ENCODE peak calls at places on chromosomes 13 and 19, in four cellular contexts. J is body of pancreas, Z is fibroblast of mammary gland, V is right lobe of liver. M is an unnamed sample.

GRCh38 chr13:99959538-99960230 is 11.9 kb downstream of the ZIC5 start:
- DNase-seq in J (no peak), Z (no peak), V (no peak), M (no peak)

GRCh38 chr19:18417250-18418033 is 1.8 kb upstream of the SSBP4 start:
- DNase-seq in J (peak), Z (peak), V (peak), M (peak)

GRCh38 chr19:32677657-32678056 is 2.0 kb downstream of the RGS9BP start:
- DNase-seq in J (no peak), Z (no peak), V (no peak), M (no peak)

GRCh38 chr19:11736696-11737095 is 2.0 kb downstream of the ZNF823 start:
- DNase-seq in J (peak), Z (peak), V (no peak), M (peak)

GRCh38 chr19:19094513-19094912 is 30.7 kb downstream of the SLC25A42 start:
- DNase-seq in J (no peak), Z (no peak), V (no peak), M (no peak)

GRCh38 chr13:27636624-27637288 is 15.1 kb downstream of the POLR1D start:
- DNase-seq in J (no peak), Z (no peak), V (no peak), M (no peak)

GRCh38 chr13:55345197-55345596 is 1795.5 kb upstream of the PRR20A start:
- DNase-seq in J (no peak), Z (no peak), V (no peak), M (no peak)

GRCh38 chr19:45863840-45864628 is at the start of gene FOXA3:
- DNase-seq in J (peak), Z (peak), V (peak), M (no peak)

GRCh38 chr13:31072041-31072440 is 89.7 kb downstream of the HSPH1 start:
- DNase-seq in J (no peak), Z (peak), V (no peak), M (peak)

GRCh38 chr19:8654591-8655339 is 24.3 kb downstream of the NFILZ start:
- DNase-seq in J (peak), Z (peak), V (peak), M (peak)

GRCh38 chr19:44570984-44571684 is 41.7 kb upstream of the CEACAM20 start:
- DNase-seq in J (peak), Z (peak), V (no peak), M (peak)

GRCh38 chr19:55305983-55306562 is 19.1 kb downstream of the TMEM150B start:
- DNase-seq in J (no peak), Z (no peak), V (no peak), M (no peak)

GRCh38 chr19:55251296-55252081 is 7.3 kb downstream of the PPP6R1 start:
- DNase-seq in J (no peak), Z (peak), V (no peak), M (no peak)

GRCh38 chr13:42378383-42378780 is 106.4 kb downstream of the AKAP11 start:
- DNase-seq in J (no peak), Z (no peak), V (no peak), M (no peak)

GRCh38 chr13:80037505-80037888 is 303.4 kb downstream of the SPRY2 start:
- DNase-seq in J (no peak), Z (peak), V (no peak), M (peak)

GRCh38 chr13:45156565-45157361 is 36.5 kb downstream of the GTF2F2 start:
- DNase-seq in J (no peak), Z (peak), V (no peak), M (no peak)

GRCh38 chr13:49213997-49214916 is 5.9 kb upstream of the MLNR start:
- DNase-seq in J (no peak), Z (no peak), V (no peak), M (no peak)

GRCh38 chr13:110559429-110559943 is 2.0 kb downstream of the RAB20 start:
- DNase-seq in J (peak), Z (no peak), V (peak), M (peak)
- H3K4me3 ChIP-seq in J (no peak), Z (no peak), V (peak), M (peak)

GRCh38 chr19:2611483-2612464 is 90.7 kb downstream of the GNG7 start:
- DNase-seq in J (peak), Z (no peak), V (no peak), M (no peak)
- TF ChIP-seq CTCF in J (no peak), Z (no peak), V (peak), M (no peak)

DNA sequence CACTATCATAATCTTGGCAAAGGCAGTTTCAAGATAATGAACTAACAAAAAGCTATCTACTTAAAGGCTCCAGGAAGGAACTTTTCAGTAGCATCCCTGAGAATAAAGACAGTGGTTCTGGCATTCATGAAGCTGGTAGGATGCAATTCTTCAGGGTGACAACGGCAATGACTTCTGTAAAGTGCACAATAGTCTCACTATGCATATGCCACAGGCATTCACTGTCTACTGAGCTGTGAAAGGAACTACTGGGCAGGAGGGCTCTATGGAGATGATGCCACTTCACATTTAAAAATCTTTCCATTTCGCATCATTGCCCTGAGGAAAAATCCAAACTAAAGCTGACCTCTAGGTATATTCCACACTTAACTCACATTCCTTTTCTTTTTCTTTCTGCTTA is 2020.6 kb upstream of the PCDH20 start:
- DNase-seq in J (no peak), Z (no peak), V (no peak), M (no peak)
- H3K4me3 ChIP-seq in J (no peak), Z (no peak), V (no peak), M (no peak)

DNA sequence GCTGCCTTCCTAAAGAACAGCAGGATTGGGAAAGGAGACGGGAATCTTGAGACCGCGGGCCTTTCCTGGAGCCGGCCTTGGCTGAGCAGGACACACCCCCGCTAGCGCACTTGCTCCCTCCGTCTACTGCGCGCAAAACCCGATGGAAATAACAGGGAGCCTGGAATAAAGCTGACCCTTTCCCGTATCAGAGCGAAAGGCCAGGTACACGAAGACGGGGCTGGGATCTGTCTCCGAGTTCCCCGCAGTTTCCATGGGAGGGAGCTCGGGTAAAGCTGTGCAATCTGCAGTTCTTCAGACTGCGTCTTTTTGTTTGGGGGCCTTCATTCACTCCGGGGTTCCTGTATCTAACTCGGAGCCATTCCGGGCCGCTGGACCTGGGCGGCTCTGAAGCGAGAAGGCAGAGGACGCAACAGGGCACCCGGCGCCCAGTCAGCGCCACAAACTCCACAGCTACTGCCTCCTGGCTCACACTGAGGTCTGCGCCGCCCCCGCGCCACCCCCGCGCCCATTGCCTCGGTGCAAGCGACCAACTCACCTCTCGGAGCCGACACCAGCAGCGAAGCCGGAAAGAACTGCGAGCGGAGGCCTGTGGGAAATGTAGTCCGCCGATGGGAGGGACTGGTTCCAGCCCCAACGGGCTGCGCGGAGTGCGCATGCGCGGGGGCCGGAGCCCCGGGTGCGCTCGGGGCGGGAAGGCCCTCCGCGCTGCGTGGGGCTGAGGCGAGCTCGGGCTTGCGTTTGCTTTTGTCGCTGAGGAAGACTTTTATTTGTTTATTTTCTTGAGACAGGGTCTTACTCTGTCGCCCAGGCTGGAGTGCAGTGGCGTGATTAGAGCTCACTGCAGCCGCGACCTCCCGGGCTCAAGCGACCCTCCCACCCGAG is at the start of gene ZFP14:
- DNase-seq in J (peak), Z (peak), V (peak), M (peak)
- TF ChIP-seq CTCF in J (peak), Z (peak), V (no peak), M (peak)

GRCh38 chr19:57350877-57351805 is at the start of gene ZNF304:
- DNase-seq in J (peak), Z (peak), V (peak), M (peak)
- H3K4me3 ChIP-seq in J (peak), Z (peak), V (peak), M (peak)

DNA sequence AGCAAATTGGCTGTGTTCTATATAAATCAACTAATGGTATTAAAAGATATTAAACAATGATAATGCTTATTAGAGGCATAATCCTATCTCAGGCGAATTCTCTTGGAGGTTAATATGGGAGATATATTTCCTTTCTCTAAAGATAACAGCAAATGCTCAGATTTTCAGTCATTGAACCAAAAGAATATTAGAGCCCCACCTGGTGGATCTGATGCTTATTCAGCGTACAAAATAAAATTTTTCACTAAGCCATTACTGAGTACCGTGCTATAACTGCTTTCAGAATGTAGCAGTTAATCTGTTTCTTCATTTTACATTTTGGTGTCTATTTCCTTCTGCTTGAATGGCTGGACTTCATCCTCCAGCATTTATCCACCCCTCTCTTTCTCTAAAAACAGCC is 143.3 kb upstream of the IPO5 start:
- DNase-seq in J (no peak), Z (peak), V (no peak), M (peak)
- TF ChIP-seq CTCF in J (peak), Z (peak), V (peak), M (peak)

GRCh38 chr19:519449-519865 is 12.1 kb upstream of the CDC34 start:
- DNase-seq in J (no peak), Z (no peak), V (no peak), M (no peak)
- H3K4me3 ChIP-seq in J (no peak), Z (no peak), V (no peak), M (no peak)

GRCh38 chr13:52738719-52739467 is 727 bp downstream of the CNMD start:
- DNase-seq in J (no peak), Z (no peak), V (no peak), M (no peak)
- TF ChIP-seq CTCF in J (peak), Z (no peak), V (peak), M (peak)

DNA sequence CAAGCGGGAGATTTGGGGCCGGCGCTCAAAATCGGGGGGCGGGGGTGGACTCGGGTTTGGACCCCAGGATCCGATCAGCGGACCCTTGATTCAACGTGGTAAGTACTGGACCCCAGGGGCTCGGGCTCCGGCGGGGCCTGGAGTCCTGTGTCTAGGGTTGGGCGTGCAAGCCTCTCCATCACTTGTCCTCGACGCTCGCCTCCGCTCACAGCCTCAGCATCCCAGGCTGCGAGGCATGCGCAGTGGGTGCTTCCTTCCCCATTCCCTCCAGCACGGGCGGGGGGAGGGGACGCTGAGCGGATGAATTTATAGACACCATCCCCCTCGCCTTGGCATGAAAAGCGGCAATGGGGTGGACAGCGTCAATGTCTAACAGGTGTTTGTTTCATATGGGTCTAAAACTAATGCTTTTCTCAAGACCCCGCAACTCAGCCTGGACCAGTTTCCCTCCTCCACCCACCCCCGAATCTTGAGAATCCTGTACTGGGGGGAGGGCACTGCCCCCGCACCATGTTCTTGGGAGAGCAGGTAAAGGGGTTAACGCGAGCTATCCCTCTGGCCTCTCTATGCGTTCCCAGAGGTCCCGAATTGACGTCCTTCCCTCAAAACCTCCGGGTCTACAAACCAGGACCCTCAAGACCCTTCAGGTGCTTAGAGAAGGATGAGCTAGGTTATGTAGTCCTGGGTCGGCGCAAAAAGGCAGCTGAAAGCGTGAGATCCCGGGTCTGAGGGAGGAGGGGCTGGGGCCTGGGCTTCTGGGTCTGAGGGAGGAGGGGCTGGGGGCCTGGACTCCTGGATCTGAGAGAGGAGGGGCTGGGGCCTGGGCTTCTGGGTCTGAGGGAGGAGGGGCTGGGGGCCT is 556 bp downstream of the CPT1C start:
- DNase-seq in J (no peak), Z (peak), V (no peak), M (peak)
- H3K4me3 ChIP-seq in J (no peak), Z (peak), V (peak), M (peak)

DNA sequence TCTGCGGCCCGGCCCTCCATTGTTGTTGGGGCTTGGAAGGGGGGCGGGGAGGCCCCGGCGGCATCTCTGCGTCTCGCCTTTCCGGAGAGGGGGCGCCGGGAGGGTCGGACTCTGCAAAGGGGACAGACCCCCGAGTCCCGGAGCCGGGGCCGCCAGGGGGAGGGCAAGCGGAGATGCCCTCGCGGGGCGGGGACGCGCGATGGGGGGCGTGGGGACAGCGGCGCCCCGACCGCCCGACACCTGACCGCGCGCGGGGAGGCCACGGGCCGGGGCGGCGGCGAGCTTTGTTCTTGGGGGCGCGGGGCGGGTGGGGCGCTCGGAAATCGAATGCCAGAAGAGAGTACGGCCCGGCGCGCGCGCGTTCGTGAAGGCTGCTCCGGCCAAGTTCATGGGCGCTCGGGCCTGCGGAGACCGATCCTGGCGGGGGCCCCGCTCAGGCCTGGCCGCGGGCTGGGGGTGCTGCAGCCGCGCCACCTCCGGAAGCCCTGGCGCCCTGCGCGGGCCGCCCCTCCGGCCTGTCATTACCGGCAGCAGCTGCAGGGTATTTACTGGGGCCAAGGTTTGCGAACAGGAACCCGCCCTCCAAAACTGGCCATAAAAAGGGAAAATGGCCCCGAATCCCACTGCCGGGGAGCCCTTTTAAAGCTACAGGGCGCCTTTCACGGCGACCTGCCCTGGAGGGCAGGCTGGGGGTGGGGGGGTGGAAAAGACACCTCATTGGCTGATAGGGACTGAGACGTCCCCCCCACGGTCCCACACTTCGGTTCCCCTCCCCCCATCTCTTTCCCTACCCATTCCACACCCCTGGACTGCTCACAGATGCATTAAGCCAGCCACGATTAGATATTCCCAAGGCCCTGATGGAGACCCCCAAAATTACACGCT is 11.1 kb upstream of the NANOS3 start:
- DNase-seq in J (no peak), Z (no peak), V (no peak), M (no peak)
- TF ChIP-seq CTCF in J (no peak), Z (no peak), V (no peak), M (no peak)